ENCODE peak calls at places on chromosomes 13 and 19, in five cellular contexts. K, Q, O, G and X are unnamed samples.

GRCh38 chr13:48402325-48402962 is 10.5 kb downstream of the LPAR6 start:
- DNase-seq in G (no peak), O (no peak), K (no peak), Q (no peak), X (no peak)

GRCh38 chr13:104773775-104774174 is 1707.6 kb upstream of the SLC10A2 start:
- DNase-seq in Q (peak), K (no peak), O (peak), G (peak), X (no peak)

GRCh38 chr19:18789883-18790565 is 1.1 kb downstream of the COMP start:
- DNase-seq in K (no peak), Q (no peak), O (no peak), G (peak), X (peak)

GRCh38 chr19:35856546-35857149 is at the start of gene KIRREL2:
- DNase-seq in K (no peak), G (no peak), O (no peak), Q (no peak), X (peak)

GRCh38 chr13:50543767-50544166 is 299.7 kb downstream of the DLEU7 start:
- DNase-seq in O (peak), Q (peak), G (peak), K (no peak), X (no peak)

GRCh38 chr19:36140289-36141038 is 598 bp downstream of the CAPNS1 start:
- DNase-seq in K (no peak), G (peak), O (peak), Q (peak), X (no peak)

GRCh38 chr19:13923194-13923987 is 14.8 kb downstream of the PODNL1 start:
- DNase-seq in G (no peak), K (no peak), Q (no peak), O (no peak), X (no peak)

GRCh38 chr19:17043744-17044143 is 17.1 kb upstream of the CPAMD8 start:
- DNase-seq in G (no peak), Q (no peak), K (no peak), O (no peak), X (no peak)

GRCh38 chr19:41364546-41365391 is 820 bp upstream of the B9D2 start:
- DNase-seq in Q (peak), G (no peak), O (no peak), K (no peak), X (no peak)

GRCh38 chr13:46317120-46317519 is 69.9 kb downstream of the RUBCNL start:
- DNase-seq in G (peak), K (no peak), Q (peak), O (no peak), X (no peak)
- TF ChIP-seq CTCF in G (peak), K (peak), Q (peak), O (no peak), X (no peak)

GRCh38 chr13:102045713-102046112 is 356.1 kb downstream of the FGF14 start:
- DNase-seq in O (no peak), Q (no peak), G (no peak), K (no peak), X (no peak)
- TF ChIP-seq CTCF in O (no peak), Q (no peak), G (no peak), K (no peak), X (no peak)

DNA sequence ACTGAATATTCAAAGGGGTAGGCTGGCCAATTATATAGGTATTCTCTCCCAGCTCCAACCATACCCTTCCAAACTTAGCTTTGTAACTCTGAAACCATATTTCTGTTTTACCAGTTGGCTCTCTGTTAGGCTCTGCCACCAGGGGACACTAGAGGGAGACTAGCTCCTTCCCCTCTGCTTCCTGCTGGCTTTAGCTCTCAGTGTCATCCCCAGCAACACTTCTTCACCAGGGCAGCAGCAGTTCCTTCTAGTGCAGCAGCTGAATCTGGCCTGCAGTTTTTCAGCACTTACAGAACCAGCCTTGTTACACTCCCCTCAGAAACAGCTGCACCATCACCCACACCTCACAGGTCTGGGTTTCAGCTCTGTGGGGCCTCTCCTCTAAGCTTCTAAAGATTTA is 51.0 kb upstream of the DOCK9 start:
- DNase-seq in Q (no peak), O (no peak), K (no peak), G (no peak), X (no peak)
- TF ChIP-seq CTCF in Q (peak), O (peak), K (no peak), G (peak), X (no peak)

GRCh38 chr13:112616586-112617381 is 28.8 kb upstream of the TUBGCP3 start:
- DNase-seq in Q (peak), G (peak), O (peak), K (peak), X (no peak)
- TF ChIP-seq CTCF in Q (peak), G (peak), O (peak), K (peak), X (no peak)

DNA sequence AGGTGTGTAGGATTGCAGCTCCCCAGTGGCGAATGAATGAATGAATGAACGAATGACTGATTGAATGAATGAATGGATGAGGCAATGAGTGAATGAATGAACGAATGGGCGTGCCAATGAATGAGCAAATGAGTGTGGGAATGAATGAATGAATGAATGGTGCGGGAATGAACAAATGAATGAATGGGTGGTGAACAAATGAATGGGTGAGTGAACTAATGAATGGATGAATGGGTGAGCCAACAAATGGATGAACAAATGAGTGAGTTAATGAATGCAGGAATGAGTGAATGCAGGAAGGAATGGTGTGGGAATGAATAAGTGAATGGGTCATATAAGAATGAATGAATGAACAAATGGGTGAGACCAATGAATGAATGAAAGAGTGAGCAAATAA is 14.7 kb downstream of the ANKRD24 start:
- DNase-seq in O (no peak), Q (no peak), K (no peak), G (no peak), X (no peak)
- TF ChIP-seq CTCF in O (no peak), Q (no peak), K (no peak), G (no peak), X (no peak)

GRCh38 chr13:95510950-95511349 is 41.6 kb upstream of the CLDN10 start:
- DNase-seq in O (no peak), K (no peak), G (no peak), Q (no peak), X (no peak)

GRCh38 chr13:95516021-95516420 is 36.5 kb upstream of the CLDN10 start:
- DNase-seq in O (no peak), K (no peak), G (no peak), Q (no peak), X (no peak)

GRCh38 chr13:95512424-95512823 is 40.1 kb upstream of the CLDN10 start:
- DNase-seq in Q (no peak), G (no peak), O (no peak), K (no peak), X (no peak)

GRCh38 chr13:95512957-95513356 is 39.6 kb upstream of the CLDN10 start:
- DNase-seq in O (no peak), K (no peak), G (no peak), Q (no peak), X (no peak)

GRCh38 chr13:95516492-95516891 is 36.0 kb upstream of the CLDN10 start:
- DNase-seq in G (no peak), O (no peak), Q (no peak), K (no peak), X (no peak)
- TF ChIP-seq CTCF in G (no peak), O (no peak), Q (no peak), K (no peak), X (no peak)